ENCODE peak calls at places on chromosomes 2 and 18, in eight cellular contexts. U is esophagus squamous epithelium; V is midbrain; J is T follicular helper cell; W is GM20000; S is stimulated activated CD8-positive, alpha-beta memory T cell treated with anti-CD3 and anti-CD28 coated beads, Interleukin-12 subunit alpha, Interleukin-12 subunit beta, amount 100 ng/mL, for 4 hours; N is H7; A is CD14-positive monocyte. G is an unnamed sample.

GRCh38 chr2:178819992-178820391 is 12.8 kb upstream of the TTN start:
- DNase-seq in U (no peak), V (no peak), J (no peak), W (peak), S (no peak), N (no peak), A (no peak), G (peak)

GRCh38 chr2:120685403-120686297 is 50.0 kb upstream of the GLI2 start:
- DNase-seq in U (no peak), V (no peak), J (no peak), W (no peak), S (no peak), N (no peak), A (peak), G (no peak)

GRCh38 chr2:177675256-177676220 is 283.0 kb downstream of the AGPS start:
- DNase-seq in U (no peak), V (peak), J (no peak), W (no peak), S (no peak), N (no peak), A (no peak), G (no peak)

GRCh38 chr18:46649071-46649862 is 7.8 kb downstream of the LOXHD1 start:
- DNase-seq in U (no peak), V (no peak), J (no peak), W (no peak), S (no peak), N (no peak), A (no peak), G (no peak)

GRCh38 chr18:57786038-57786437 is 17.1 kb downstream of the ATP8B1 start:
- DNase-seq in U (no peak), V (no peak), J (no peak), W (no peak), S (no peak), N (no peak), A (no peak), G (no peak)

GRCh38 chr2:31372097-31372496 is 42.4 kb downstream of the XDH start:
- DNase-seq in U (no peak), V (no peak), J (no peak), W (no peak), S (no peak), N (no peak), A (no peak), G (no peak)

GRCh38 chr2:21438949-21439348 is 315.2 kb downstream of the TDRD15 start:
- DNase-seq in U (no peak), V (no peak), J (no peak), W (no peak), S (no peak), N (no peak), A (no peak), G (no peak)

GRCh38 chr18:71784777-71785176 is 759.4 kb downstream of the CBLN2 start:
- DNase-seq in U (no peak), V (peak), J (no peak), W (peak), S (no peak), N (peak), A (no peak), G (no peak)

GRCh38 chr2:111972955-111973565 is 74.7 kb downstream of the MERTK start:
- DNase-seq in U (no peak), V (no peak), J (no peak), W (no peak), S (no peak), N (no peak), A (no peak), G (no peak)

GRCh38 chr18:9876867-9877654 is 8.7 kb upstream of the TXNDC2 start:
- DNase-seq in U (no peak), V (no peak), J (no peak), W (no peak), S (no peak), N (no peak), A (no peak), G (no peak)

GRCh38 chr18:66129248-66129647 is 378.4 kb downstream of the CDH7 start:
- DNase-seq in U (no peak), V (no peak), J (no peak), W (no peak), S (no peak), N (no peak), A (no peak), G (no peak)

G was measured in GM12864.